ENCODE peak calls at places on chromosomes 6 and 20, in four cellular contexts. G is heart left ventricle, F is fibroblast of lung, B is transverse colon. R is an unnamed sample.

GRCh38 chr6:108902389-108902792 is 54.2 kb downstream of the ARMC2 start:
- DNase-seq in B (no peak), F (no peak), G (no peak), R (no peak)

GRCh38 chr20:54115172-54115854 is 44.9 kb upstream of the BCAS1 start:
- DNase-seq in F (peak; percentile 77), B (peak; percentile 32), G (no peak), R (no peak)

GRCh38 chr6:161163466-161164181 is 110.2 kb downstream of the AGPAT4 start:
- DNase-seq in G (no peak), F (no peak), B (no peak), R (no peak)

GRCh38 chr6:165049362-165049761 is 260.0 kb downstream of the C6orf118 start:
- DNase-seq in B (no peak), F (no peak), G (no peak), R (no peak)

GRCh38 chr20:41782255-41782654 is 164.1 kb upstream of the CHD6 start:
- DNase-seq in B (no peak), F (no peak), G (no peak), R (no peak)

GRCh38 chr6:118856301-118856700 is 37.7 kb upstream of the ASF1A start:
- DNase-seq in G (no peak), B (no peak), F (no peak), R (no peak)

GRCh38 chr6:90121982-90122381 is 174.7 kb downstream of the BACH2 start:
- DNase-seq in F (no peak), B (no peak), G (no peak), R (no peak)

GRCh38 chr6:39847216-39847615 is 55.0 kb downstream of the DAAM2 start:
- DNase-seq in B (no peak), G (no peak), F (no peak), R (peak; percentile 68)

GRCh38 chr6:142934190-142934589 is 10.8 kb downstream of the HIVEP2 start:
- DNase-seq in F (no peak), B (no peak), G (no peak), R (no peak)

GRCh38 chr20:57382516-57382915 is 8.7 kb upstream of the RBM38 start:
- DNase-seq in B (no peak), F (no peak), G (no peak), R (no peak)

GRCh38 chr6:52307900-52308372 is 23.4 kb upstream of the MCM3 start:
- DNase-seq in F (no peak), B (no peak), G (no peak), R (no peak)

GRCh38 chr6:102488729-102489128 is 1095.2 kb downstream of the GRIK2 start:
- DNase-seq in G (no peak), F (peak; percentile 1), B (no peak), R (no peak)

GRCh38 chr20:19626896-19627295 is 131.2 kb upstream of the RIN2 start:
- DNase-seq in G (no peak), B (no peak), F (no peak), R (no peak)

GRCh38 chr6:153625089-153625488 is 414.0 kb upstream of the OPRM1 start:
- DNase-seq in B (no peak), F (peak; percentile 5), G (no peak), R (no peak)

GRCh38 chr6:32194825-32195651 is 2.6 kb upstream of the GPSM3 start:
- DNase-seq in B (peak; percentile 44), G (no peak), F (peak; percentile 73), R (no peak)

GRCh38 chr6:131058236-131058635 is 4.8 kb downstream of the EPB41L2 start:
- DNase-seq in B (no peak), G (no peak), F (peak; percentile 68), R (no peak)

GRCh38 chr20:19940945-19941590 is 76.1 kb upstream of the NAA20 start:
- DNase-seq in F (no peak), G (no peak), B (no peak), R (no peak)

GRCh38 chr6:45886776-45887175 is 128.9 kb downstream of the CLIC5 start:
- DNase-seq in G (no peak), F (no peak), B (no peak), R (no peak)

GRCh38 chr6:139186242-139186641 is 51.4 kb downstream of the HECA start:
- DNase-seq in F (no peak), B (no peak), G (no peak), R (no peak)

GRCh38 chr6:139187489-139187888 is 52.6 kb downstream of the HECA start:
- DNase-seq in F (no peak), G (no peak), B (no peak), R (no peak)

GRCh38 chr6:139194740-139195139 is 59.9 kb downstream of the HECA start:
- DNase-seq in F (no peak), B (no peak), G (no peak), R (no peak)

GRCh38 chr6:139184050-139184826 is 49.4 kb downstream of the HECA start:
- DNase-seq in B (no peak), F (no peak), G (no peak), R (no peak)

DNA sequence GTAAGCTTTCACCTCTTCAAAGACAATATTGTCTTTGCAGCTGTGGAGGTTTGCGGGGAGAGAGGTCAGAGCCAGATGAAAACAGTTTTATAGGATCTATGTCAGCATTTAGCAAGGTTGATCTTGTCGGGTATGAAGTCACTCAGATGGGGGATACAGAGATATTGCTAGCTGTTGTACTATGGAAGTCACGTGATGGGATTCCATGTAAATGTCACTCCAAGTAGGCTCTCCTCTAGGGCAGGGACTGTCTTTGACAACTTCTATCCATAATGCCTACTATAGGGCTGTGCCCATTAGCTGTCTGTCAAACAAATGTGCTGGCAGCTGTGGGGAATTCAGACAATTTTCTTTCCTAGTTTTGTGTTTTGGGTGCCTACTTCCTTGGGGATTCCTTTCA is 54.8 kb downstream of the HECA start:
- DNase-seq in B (no peak), G (no peak), F (no peak), R (no peak)
- H3K27ac ChIP-seq in B (no peak overlapping the region), G (no peak overlapping the region), F (no peak overlapping the region), R (no peak overlapping the region)

GRCh38 chr6:26029570-26029856 is 57.7 kb upstream of the HFE start:
- DNase-seq in F (no peak), B (no peak), G (no peak), R (no peak)

GRCh38 chr6:26031595-26032386 is 55.4 kb upstream of the HFE start:
- DNase-seq in G (peak; percentile 69), F (peak; percentile 98), B (peak; percentile 85), R (peak; percentile 66)

GRCh38 chr6:26031151-26031594 is 56.1 kb upstream of the HFE start:
- DNase-seq in B (no peak), F (no peak), G (no peak), R (no peak)

GRCh38 chr6:26029857-26030653 is 57.2 kb upstream of the HFE start:
- DNase-seq in G (no peak), F (no peak), B (no peak), R (no peak)

GRCh38 chr6:26030716-26031115 is 56.5 kb upstream of the HFE start:
- DNase-seq in B (no peak), G (no peak), F (no peak), R (no peak)
- H3K4me3 ChIP-seq in B (no peak overlapping the region), G (peak overlapping the region; percentile 65), F (peak overlapping the region; percentile 8), R (no peak overlapping the region)

DNA sequence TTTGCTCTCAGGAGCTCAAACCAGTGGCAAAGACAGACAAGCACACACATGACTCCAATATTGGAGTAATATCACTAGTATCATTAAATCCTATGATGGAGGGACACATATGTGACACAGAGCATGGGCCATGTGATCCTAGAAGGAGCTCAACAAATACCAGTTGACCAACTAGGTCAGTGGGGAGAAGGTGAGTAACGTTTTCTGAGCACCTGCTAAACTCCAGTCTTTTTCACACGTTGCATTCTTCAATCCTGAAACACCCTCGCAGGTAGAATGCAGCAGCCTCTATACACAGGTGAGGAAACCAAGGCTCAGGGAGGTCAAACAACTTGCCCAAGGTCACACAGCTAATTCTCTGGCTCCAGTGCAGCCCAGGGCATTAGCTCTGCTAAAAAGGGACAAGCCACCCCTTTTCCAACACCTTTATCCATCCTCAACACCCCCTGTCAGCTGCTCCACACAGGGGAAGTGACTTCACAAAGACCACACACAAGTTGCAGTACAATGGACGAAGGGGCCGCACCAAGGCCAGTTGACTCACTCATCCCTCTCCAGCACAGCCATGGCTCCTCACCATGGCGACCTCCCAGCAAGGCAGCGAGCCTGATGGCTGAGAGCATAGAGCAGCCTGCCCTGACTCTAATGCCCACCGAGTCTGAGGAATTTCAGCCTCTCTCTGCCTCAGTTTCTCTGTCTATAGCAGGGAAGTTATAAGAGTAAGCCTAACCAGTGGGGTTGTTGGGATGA is 4.4 kb downstream of the CAPN11 start:
- DNase-seq in B (no peak), F (no peak), G (no peak), R (no peak)
- H3K27ac ChIP-seq in B (no peak overlapping the region), F (no peak overlapping the region), G (no peak overlapping the region), R (peak overlapping the region; percentile 33)

DNA sequence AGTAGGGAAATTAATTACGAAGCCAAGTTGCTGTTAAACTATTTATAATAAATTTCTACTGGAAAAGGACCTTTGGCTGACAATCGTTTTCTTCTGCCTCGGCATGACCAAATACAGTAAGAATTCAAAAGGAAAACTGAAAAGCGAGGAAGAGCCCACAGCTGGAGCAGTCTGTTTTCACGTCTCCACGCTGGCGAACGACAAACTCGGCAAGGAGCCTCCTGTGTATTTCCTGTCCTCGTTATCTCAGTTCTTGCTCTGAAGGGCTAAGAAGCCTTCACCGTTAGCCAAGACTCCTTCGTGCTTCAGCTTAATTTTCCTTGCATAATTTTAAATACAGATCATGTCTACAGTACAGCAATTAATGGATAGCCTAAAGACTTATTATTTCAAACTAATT is 214.3 kb upstream of the PLCB4 start:
- DNase-seq in B (peak; percentile 12), F (peak; percentile 72), G (peak; percentile 69), R (no peak)
- H3K4me3 ChIP-seq in B (no peak overlapping the region), F (no peak overlapping the region), G (peak overlapping the region; percentile 18), R (no peak overlapping the region)